ENCODE peak calls at places on chromosomes 3 and 15, in seven cellular contexts. J is HEK293T, H is substantia nigra, M is NAMALWA, Q is NCI-H1092 treated with DMSO at 0.1 percent for 48 hours, I is cardiac fibroblast, R is C1 segment of cervical spinal cord. W is an unnamed sample.

GRCh38 chr3:127307431-127307830 is 19.6 kb upstream of the PRR20G start:
- DNase-seq in H (no peak), Q (no peak), I (no peak), M (peak), J (no peak), R (no peak), W (no peak)

GRCh38 chr3:14564741-14565140 is 24.6 kb upstream of the GRIP2 start:
- DNase-seq in M (no peak), R (no peak), J (no peak), Q (no peak), I (no peak), H (no peak), W (no peak)

GRCh38 chr3:50181985-50182384 is 9.4 kb upstream of the GNAT1 start:
- DNase-seq in R (no peak), H (no peak), Q (no peak), I (no peak), J (no peak), M (no peak), W (no peak)

GRCh38 chr3:94285874-94286273 is 223.0 kb downstream of the NSUN3 start:
- DNase-seq in J (no peak), H (no peak), R (no peak), I (peak), M (peak), Q (no peak), W (no peak)

GRCh38 chr3:115830764-115831395 is 207.6 kb downstream of the GAP43 start:
- DNase-seq in H (no peak), M (no peak), I (no peak), J (no peak), Q (no peak), R (no peak), W (no peak)

GRCh38 chr15:51401872-51402517 is 60.5 kb downstream of the GLDN start:
- DNase-seq in J (peak), I (peak), R (no peak), H (no peak), Q (peak), M (peak), W (peak)

GRCh38 chr3:72288955-72289707 is 504.2 kb upstream of the PROK2 start:
- DNase-seq in M (no peak), J (no peak), R (peak), Q (peak), H (peak), I (peak), W (no peak)

GRCh38 chr3:125367403-125368230 is 7.5 kb downstream of the ZNF148 start:
- DNase-seq in Q (no peak), R (no peak), J (no peak), I (peak), M (no peak), H (no peak), W (no peak)

GRCh38 chr3:36696799-36697198 is 67.6 kb downstream of the DCLK3 start:
- DNase-seq in R (no peak), M (no peak), H (no peak), I (no peak), Q (no peak), J (no peak), W (no peak)

GRCh38 chr15:39828374-39828931 is 45.8 kb upstream of the FSIP1 start:
- DNase-seq in I (peak), Q (peak), R (no peak), J (peak), M (no peak), H (no peak), W (no peak)

GRCh38 chr3:123739754-123740153 is 144.4 kb downstream of the MYLK start:
- DNase-seq in R (no peak), I (peak), J (no peak), Q (no peak), H (no peak), M (no peak), W (no peak)

GRCh38 chr15:75167588-75168076 is 34.0 kb upstream of the C15orf39 start:
- DNase-seq in I (peak), Q (no peak), R (no peak), M (no peak), J (no peak), H (no peak), W (no peak)

GRCh38 chr3:66472313-66473134 is 28.3 kb downstream of the LRIG1 start:
- DNase-seq in H (no peak), M (no peak), R (no peak), I (peak), J (no peak), Q (no peak), W (peak)

GRCh38 chr3:10713656-10714055 is 102.4 kb upstream of the SLC6A11 start:
- DNase-seq in J (no peak), I (no peak), M (no peak), R (no peak), H (no peak), Q (no peak), W (no peak)

W was measured in H54.